ENCODE peak calls at places on chromosomes 6 and 20, in four cellular contexts. F is trophoblast cell, Q is mesenchymal stem cell, H is MM.1S. D is an unnamed sample. For H3K36me3, the result is how much of the 10 kb centered on the place peaks cover.

GRCh38 chr6:14455942-14456648 is 338.5 kb downstream of the CD83 start:
- DNase-seq in H (no peak), F (no peak), Q (no peak), D (no peak)

GRCh38 chr6:40369028-40369427 is 218.1 kb downstream of the LRFN2 start:
- DNase-seq in H (no peak), Q (no peak), F (no peak), D (no peak)

GRCh38 chr6:157267654-157268053 is 55.7 kb downstream of the TMEM242 start:
- DNase-seq in H (no peak), Q (no peak), F (no peak), D (no peak)

GRCh38 chr20:35592339-35592960 is 23.2 kb upstream of the SPAG4 start:
- DNase-seq in F (no peak), H (no peak), Q (no peak), D (no peak)

GRCh38 chr6:40854592-40854991 is 184.4 kb downstream of the UNC5CL start:
- DNase-seq in H (no peak), Q (no peak), F (no peak), D (no peak)

GRCh38 chr6:148700713-148701392 is 46.0 kb upstream of the UST start:
- DNase-seq in Q (peak), H (peak), F (no peak), D (peak)

GRCh38 chr20:32982617-32983458 is 21.4 kb downstream of the SUN5 start:
- DNase-seq in Q (no peak), F (no peak), H (no peak), D (no peak)

GRCh38 chr20:5691918-5692618 is 58.1 kb upstream of the SHLD1 start:
- DNase-seq in Q (no peak), F (no peak), H (peak), D (no peak)

GRCh38 chr20:58784321-58785074 is 66.2 kb downstream of the GNAS-AS1 start:
- DNase-seq in H (no peak), F (no peak), Q (no peak), D (no peak)

GRCh38 chr6:165508321-165508889 is 154.6 kb downstream of the PDE10A start:
- DNase-seq in H (no peak), Q (no peak), F (no peak), D (no peak)

GRCh38 chr6:97113170-97113569 is 169.8 kb downstream of the MMS22L start:
- DNase-seq in Q (no peak), F (no peak), H (no peak), D (no peak)

GRCh38 chr6:151291145-151292055 is 51.6 kb downstream of the AKAP12 start:
- DNase-seq in F (peak), Q (peak), H (no peak), D (peak)

GRCh38 chr6:34514593-34515472 is 41.3 kb downstream of the SPDEF start:
- DNase-seq in Q (peak), H (no peak), F (no peak), D (peak)

GRCh38 chr20:3328501-3328900 is 79.0 kb downstream of the DNAAF9 start:
- DNase-seq in Q (no peak), H (no peak), F (no peak), D (no peak)

GRCh38 chr6:157763129-157763893 is 59.7 kb upstream of the SNX9 start:
- DNase-seq in H (peak), F (peak), Q (peak), D (peak)

GRCh38 chr6:35014341-35014740 is 125.3 kb downstream of the ANKS1A start:
- DNase-seq in H (no peak), Q (no peak), F (no peak), D (no peak)

GRCh38 chr6:135182993-135183531 is 2.0 kb downstream of the MYB start:
- DNase-seq in H (peak), F (peak), Q (no peak), D (peak)

GRCh38 chr6:10857259-10857658 is 18.9 kb upstream of the MAK start:
- DNase-seq in F (no peak), H (no peak), Q (no peak), D (no peak)

GRCh38 chr20:36574278-36575065 is 1.1 kb downstream of the TGIF2 start:
- DNase-seq in F (peak), Q (peak), H (peak), D (peak)

GRCh38 chr6:156686429-156686939 is 90.7 kb upstream of the ARID1B start:
- DNase-seq in H (peak), Q (no peak), F (peak), D (peak)

GRCh38 chr6:106520711-106521367 is 108.5 kb downstream of the RTN4IP1 start:
- DNase-seq in H (no peak), Q (no peak), F (no peak), D (no peak)

GRCh38 chr6:118780728-118781127 is 113.2 kb upstream of the ASF1A start:
- DNase-seq in F (no peak), Q (no peak), H (no peak), D (no peak)

GRCh38 chr6:130147151-130147550 is 75.6 kb downstream of the SAMD3 start:
- DNase-seq in Q (no peak), H (no peak), F (no peak), D (no peak)

GRCh38 chr20:51378171-51378928 is 164.2 kb downstream of the NFATC2 start:
- DNase-seq in Q (no peak), H (no peak), F (no peak), D (no peak)
- H3K4me3 ChIP-seq in Q (no peak), H (no peak), F (no peak), D (no peak)

DNA sequence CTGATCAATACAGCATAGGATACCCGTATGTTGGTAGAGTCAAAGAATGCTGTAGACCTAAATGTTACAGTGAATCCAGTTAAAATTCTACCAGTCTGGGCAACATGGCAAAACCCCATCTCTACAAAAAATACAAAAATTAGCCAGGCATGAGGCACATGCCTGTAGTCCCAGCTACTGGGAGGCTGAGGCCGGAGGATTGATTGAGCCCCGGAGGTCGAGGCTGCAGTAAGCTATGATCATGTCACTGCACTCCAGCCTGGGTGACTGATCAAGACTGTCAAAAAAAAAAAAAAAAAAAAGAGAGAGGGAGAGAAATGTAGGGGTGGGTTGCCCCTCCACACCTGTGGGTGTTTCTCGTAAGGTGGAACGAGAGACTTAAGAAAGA is 167.5 kb downstream of the SLC16A10 start:
- DNase-seq in Q (no peak), F (no peak), H (no peak), D (no peak)
- H3K9ac ChIP-seq in Q (no peak), F (no peak), H (no peak), D (no peak)

GRCh38 chr20:49647509-49647908 is 66.2 kb downstream of the B4GALT5 start:
- DNase-seq in F (no peak), H (no peak), Q (no peak), D (no peak)

GRCh38 chr20:49646528-49646927 is 67.2 kb downstream of the B4GALT5 start:
- DNase-seq in H (no peak), Q (no peak), F (no peak), D (no peak)

GRCh38 chr20:49642808-49643207 is 70.9 kb downstream of the B4GALT5 start:
- DNase-seq in Q (no peak), F (no peak), H (no peak), D (no peak)

GRCh38 chr20:49644980-49645565 is 68.6 kb downstream of the B4GALT5 start:
- DNase-seq in H (no peak), Q (no peak), F (peak), D (no peak)

GRCh38 chr20:49646126-49646525 is 67.6 kb downstream of the B4GALT5 start:
- DNase-seq in Q (no peak), H (no peak), F (peak), D (peak)
- H3K36me3 ChIP-seq in Q (under half), H (under half), F (under half), D (half or more)

GRCh38 chr20:62737971-62738881 is 29.6 kb downstream of the NTSR1 start:
- DNase-seq in Q (no peak), H (no peak), F (no peak), D (no peak)

GRCh38 chr20:62739581-62740285 is 31.1 kb downstream of the NTSR1 start:
- DNase-seq in F (no peak), Q (no peak), H (no peak), D (no peak)

GRCh38 chr20:62740286-62741141 is 31.9 kb downstream of the NTSR1 start:
- DNase-seq in H (peak), Q (peak), F (peak), D (peak)

GRCh38 chr20:62737271-62737761 is 28.7 kb downstream of the NTSR1 start:
- DNase-seq in F (no peak), H (no peak), Q (no peak), D (no peak)

DNA sequence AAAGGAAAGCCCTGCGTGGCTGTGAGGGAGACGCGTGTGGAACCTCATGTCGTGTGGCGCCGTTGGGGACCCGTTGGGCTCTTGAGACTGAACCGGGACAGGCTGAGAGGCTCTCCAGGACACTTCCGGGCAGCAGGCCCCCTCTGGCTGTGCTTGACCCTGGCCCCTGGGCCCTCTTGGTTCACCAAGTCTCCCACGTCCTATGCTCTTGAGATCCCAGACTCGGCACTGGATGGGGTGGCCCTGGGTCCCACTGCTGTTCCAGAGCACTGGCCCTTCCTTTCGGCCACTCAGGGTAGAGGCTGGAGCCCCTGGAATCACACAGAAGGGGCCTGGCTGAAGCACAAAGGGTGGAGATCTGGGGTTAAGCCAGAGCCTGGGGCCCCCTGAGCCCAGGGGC is 30.4 kb downstream of the NTSR1 start:
- DNase-seq in H (no peak), Q (no peak), F (no peak), D (no peak)
- H3K4me3 ChIP-seq in H (no peak), Q (no peak), F (no peak), D (no peak)

GRCh38 chr20:6698723-6699122 is 68.8 kb upstream of the BMP2 start:
- DNase-seq in F (no peak), Q (no peak), H (no peak), D (no peak)

GRCh38 chr20:6698056-6698455 is 69.4 kb upstream of the BMP2 start:
- DNase-seq in Q (peak), H (no peak), F (no peak), D (no peak)

GRCh38 chr20:6702144-6702543 is 65.3 kb upstream of the BMP2 start:
- DNase-seq in F (no peak), Q (peak), H (no peak), D (no peak)

GRCh38 chr20:6700563-6701328 is 66.7 kb upstream of the BMP2 start:
- DNase-seq in F (peak), H (no peak), Q (no peak), D (no peak)

DNA sequence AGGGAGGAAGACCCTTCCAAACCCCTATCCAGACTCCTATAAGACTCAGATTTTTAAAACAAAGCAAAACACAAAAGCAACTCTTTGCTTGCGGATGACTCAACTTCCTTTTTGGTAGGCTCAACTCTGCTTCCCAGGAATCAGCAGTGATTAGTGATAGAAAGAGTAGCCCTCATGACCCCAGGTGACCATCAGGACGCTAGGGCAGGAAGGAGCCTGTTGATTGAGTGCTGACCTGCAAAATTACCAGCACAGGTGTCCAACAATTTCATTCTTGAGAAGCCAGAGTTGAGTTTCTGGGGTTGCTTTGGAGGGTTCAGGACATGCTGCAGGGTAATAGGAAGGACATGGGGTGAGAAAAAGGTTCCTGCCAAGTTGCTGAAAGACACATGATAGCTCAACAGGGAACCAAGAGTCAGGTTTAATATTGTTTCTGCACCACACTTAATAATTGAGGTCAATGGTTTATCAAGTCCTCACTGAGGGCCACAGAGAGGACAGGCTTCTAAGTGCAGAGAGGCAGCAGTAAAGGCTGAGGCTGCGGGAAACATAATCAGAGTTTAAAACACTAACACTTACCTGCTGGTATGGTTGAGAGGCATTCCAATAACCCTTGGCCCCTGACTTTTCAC is 67.4 kb upstream of the BMP2 start:
- DNase-seq in Q (no peak), F (no peak), H (peak), D (no peak)
- H3K9ac ChIP-seq in Q (no peak), F (no peak), H (no peak), D (no peak)

GRCh38 chr20:34374209-34374749 is 11.2 kb downstream of the ITCH start:
- DNase-seq in F (no peak), H (no peak), Q (no peak), D (no peak)

GRCh38 chr20:34370062-34370461 is 7.0 kb downstream of the ITCH start:
- DNase-seq in H (no peak), F (no peak), Q (no peak), D (no peak)

GRCh38 chr20:34377072-34377847 is 14.2 kb downstream of the ITCH start:
- DNase-seq in Q (no peak), H (no peak), F (no peak), D (no peak)

DNA sequence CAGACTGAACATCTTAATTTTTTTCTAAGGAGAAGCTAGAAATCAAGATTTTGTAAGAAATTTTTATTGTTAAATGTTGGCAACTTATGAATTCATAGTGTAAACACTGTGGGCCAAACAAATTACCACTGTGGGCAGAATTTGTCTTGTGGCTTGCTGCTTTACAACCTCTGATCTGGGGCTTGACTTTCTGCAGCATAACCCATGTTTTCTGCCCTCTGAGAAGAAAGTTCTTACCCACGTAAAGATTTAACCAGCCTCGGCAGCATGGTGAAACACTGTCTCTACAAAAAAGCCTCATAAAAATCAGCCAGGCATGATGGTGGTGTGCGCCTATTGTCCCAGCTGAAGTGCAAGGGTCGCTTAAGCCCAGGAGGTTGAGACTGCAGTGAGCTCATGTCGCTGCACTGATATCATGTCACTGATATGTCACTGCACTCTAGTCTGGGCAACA is 12.9 kb downstream of the ITCH start:
- DNase-seq in F (no peak), Q (no peak), H (no peak), D (no peak)
- H3K36me3 ChIP-seq in F (under half), Q (under half), H (under half), D (half or more)

GRCh38 chr6:1575213-1576041 is 34.3 kb upstream of the FOXC1 start:
- DNase-seq in H (no peak), F (no peak), Q (peak), D (no peak)

GRCh38 chr6:1576166-1576565 is 33.5 kb upstream of the FOXC1 start:
- DNase-seq in Q (no peak), F (no peak), H (no peak), D (no peak)

GRCh38 chr6:1578293-1578745 is 31.4 kb upstream of the FOXC1 start:
- DNase-seq in F (no peak), Q (no peak), H (no peak), D (no peak)

GRCh38 chr6:1576711-1577110 is 33.0 kb upstream of the FOXC1 start:
- DNase-seq in Q (no peak), H (no peak), F (no peak), D (no peak)

DNA sequence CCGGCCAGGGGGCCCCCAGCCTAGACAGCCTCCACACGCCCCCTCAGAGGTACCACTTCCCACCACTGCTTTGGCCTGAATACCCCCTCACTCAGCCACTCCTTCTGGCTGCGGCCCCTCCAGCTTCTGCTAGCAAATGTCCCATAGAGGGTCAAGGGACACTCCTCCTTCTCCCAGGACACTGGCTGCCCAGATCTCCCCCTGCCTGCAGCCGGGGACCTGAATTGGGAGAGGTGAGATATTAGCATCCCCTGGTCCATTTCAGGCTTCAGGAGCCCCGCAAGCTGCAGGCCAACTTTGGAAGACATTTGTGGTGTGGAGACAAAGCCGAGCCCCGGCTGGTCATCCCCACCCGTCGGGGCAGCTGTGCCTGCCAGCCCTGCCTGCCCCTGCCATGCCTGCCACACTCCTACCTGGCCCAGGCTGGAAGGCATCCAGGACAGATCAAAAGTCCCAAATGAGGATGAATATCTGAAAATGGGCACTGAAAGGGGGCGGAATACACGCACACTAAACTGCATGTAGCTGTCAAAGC is 32.5 kb upstream of the FOXC1 start:
- DNase-seq in Q (no peak), H (no peak), F (no peak), D (no peak)
- H3K4me3 ChIP-seq in Q (no peak), H (no peak), F (no peak), D (no peak)

DNA sequence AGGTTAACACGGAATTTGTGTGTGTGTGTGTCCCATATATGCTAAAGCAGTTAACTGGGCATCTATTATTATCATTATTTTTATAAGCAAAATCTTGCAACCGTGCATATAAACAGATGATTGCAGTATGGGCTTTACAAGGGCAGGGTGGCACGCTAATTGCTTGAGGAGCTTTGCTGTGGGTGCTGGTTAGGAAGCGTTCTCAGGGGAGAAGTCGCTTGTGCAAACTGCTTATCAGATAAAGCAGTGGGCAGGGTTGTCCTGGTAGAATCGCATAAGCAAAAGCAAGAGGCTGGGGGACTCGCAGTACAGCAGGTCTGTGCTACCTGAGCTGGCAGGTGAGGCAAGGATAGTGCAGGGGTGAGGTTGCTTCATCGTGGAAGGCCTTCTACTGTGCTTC is 9.7 kb upstream of the CCN6 start:
- DNase-seq in H (no peak), Q (no peak), F (no peak), D (peak)
- H3K9ac ChIP-seq in H (no peak), Q (peak), F (no peak), D (peak)

GRCh38 chr6:111711476-111711875 is 105.8 kb upstream of the TRAF3IP2 start:
- DNase-seq in Q (no peak), H (no peak), F (no peak), D (no peak)
- H3K36me3 ChIP-seq in Q (under half), H (under half), F (under half), D (half or more)

DNA sequence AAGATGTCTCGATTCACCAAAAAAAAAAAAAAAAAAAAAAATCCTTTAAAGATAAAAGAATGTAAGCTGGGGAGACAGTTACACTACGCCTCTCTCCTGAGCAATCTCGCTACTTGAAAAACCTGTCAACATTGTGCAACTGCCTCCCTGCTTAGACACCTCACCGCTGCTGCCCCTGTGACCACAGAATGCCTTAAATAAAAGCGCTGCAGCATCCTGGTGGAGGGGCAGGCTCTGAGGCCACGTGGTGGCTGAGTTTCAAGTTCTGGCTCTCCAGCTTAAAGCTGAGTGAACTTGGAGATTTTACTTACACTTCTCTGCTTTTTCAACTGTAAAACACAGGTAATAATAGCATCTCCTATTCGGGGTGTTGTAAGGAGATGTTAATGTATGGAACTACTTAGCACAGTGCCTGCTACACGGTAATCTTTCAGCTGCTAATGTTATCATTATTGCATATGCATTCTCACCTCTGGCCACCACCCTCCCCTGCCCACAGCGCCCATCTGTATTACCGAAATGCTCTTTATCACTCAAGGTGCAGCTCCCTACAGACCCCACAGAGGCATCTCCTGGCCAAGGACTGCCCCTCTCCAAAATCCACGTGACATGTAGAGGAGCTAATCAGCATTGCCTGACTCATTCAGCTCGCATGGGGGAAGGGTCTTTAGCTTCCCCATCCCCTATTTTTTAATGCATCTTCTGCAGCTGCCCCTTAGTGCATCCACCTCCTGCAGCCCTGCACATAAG is 42.0 kb downstream of the SLC22A23 start:
- DNase-seq in F (peak), H (peak), Q (peak), D (no peak)
- H3K4me3 ChIP-seq in F (no peak), H (no peak), Q (no peak), D (no peak)